ENCODE peak calls at places on chromosomes 1 and 21, in six cellular contexts. A, Q, C, H, V and S are unnamed samples.

GRCh38 chr1:170891872-170892271 is 43.5 kb upstream of the MROH9 start:
- DNase-seq in A (no peak), Q (no peak), C (no peak), H (no peak), V (no peak), S (no peak)

GRCh38 chr1:39183503-39184353 is 20.8 kb upstream of the MACF1 start:
- DNase-seq in A (peak; percentile 61), Q (peak; percentile 62), C (no peak), H (no peak), V (peak; percentile 89), S (peak; percentile 85)

GRCh38 chr1:23924601-23925000 is 11.4 kb upstream of the CNR2 start:
- DNase-seq in A (no peak), Q (no peak), C (no peak), H (no peak), V (no peak), S (no peak)

GRCh38 chr1:38433097-38433722 is 386.6 kb upstream of the POU3F1 start:
- DNase-seq in A (no peak), Q (no peak), C (no peak), H (no peak), V (no peak), S (peak; percentile 73)

GRCh38 chr1:155932487-155932886 is 1.7 kb downstream of the KHDC4 start:
- DNase-seq in A (no peak), Q (no peak), C (no peak), H (no peak), V (no peak), S (no peak)

GRCh38 chr1:2502661-2503553 is 23.5 kb downstream of the PANK4 start:
- DNase-seq in A (no peak), Q (no peak), C (no peak), H (no peak), V (no peak), S (no peak)

GRCh38 chr1:90614872-90615271 is 102.2 kb downstream of the BARHL2 start:
- DNase-seq in A (no peak), Q (no peak), C (no peak), H (no peak), V (no peak), S (no peak)

GRCh38 chr1:119115301-119115700 is 25.2 kb downstream of the WARS2 start:
- DNase-seq in A (no peak), Q (no peak), C (no peak), H (no peak), V (no peak), S (no peak)

GRCh38 chr1:166017395-166017794 is 149.4 kb downstream of the FAM78B start:
- DNase-seq in A (no peak), Q (no peak), C (no peak), H (no peak), V (no peak), S (peak; percentile 80)

GRCh38 chr1:212916395-212917133 is 33.8 kb upstream of the VASH2 start:
- DNase-seq in A (peak; percentile 30), Q (peak; percentile 66), C (no peak), H (peak; percentile 42), V (peak; percentile 30), S (peak; percentile 89)

GRCh38 chr1:44031051-44031899 is at the start of gene SLC6A9:
- DNase-seq in A (peak; percentile 69), Q (peak; percentile 63), C (peak; percentile 71), H (peak; percentile 41), V (peak; percentile 78), S (peak; percentile 88)

GRCh38 chr1:64881281-64881680 is 85.1 kb downstream of the JAK1 start:
- DNase-seq in A (no peak), Q (no peak), C (no peak), H (no peak), V (no peak), S (no peak)

GRCh38 chr1:21680918-21681317 is 11.8 kb upstream of the RAP1GAP start:
- DNase-seq in A (no peak), Q (no peak), C (no peak), H (no peak), V (no peak), S (no peak)

GRCh38 chr1:78483903-78484302 is 6.9 kb upstream of the PTGFR start:
- DNase-seq in A (no peak), Q (no peak), C (no peak), H (no peak), V (no peak), S (peak; percentile 76)

GRCh38 chr1:53172751-53173498 is 23.7 kb upstream of the CPT2 start:
- DNase-seq in A (no peak), Q (no peak), C (no peak), H (no peak), V (no peak), S (no peak)

GRCh38 chr1:46411601-46412341 is 17.7 kb downstream of the FAAH start:
- DNase-seq in A (no peak), Q (no peak), C (no peak), H (no peak), V (no peak), S (peak; percentile 95)

GRCh38 chr1:2044510-2045319 is 5.5 kb upstream of the PRKCZ start:
- DNase-seq in A (peak; percentile 79), Q (peak; percentile 57), C (peak; percentile 65), H (peak; percentile 79), V (peak; percentile 86), S (peak; percentile 92)

GRCh38 chr1:106978477-106979322 is 77.8 kb upstream of the PRMT6 start:
- DNase-seq in A (no peak), Q (no peak), C (no peak), H (no peak), V (no peak), S (no peak)

GRCh38 chr1:33296082-33296458 is 24.8 kb downstream of the A3GALT2 start:
- DNase-seq in A (no peak), Q (peak; percentile 38), C (no peak), H (no peak), V (no peak), S (no peak)

GRCh38 chr21:20639026-20639425 is 359.2 kb upstream of the NCAM2 start:
- DNase-seq in A (no peak), Q (no peak), C (no peak), H (no peak), V (no peak), S (no peak)

DNA sequence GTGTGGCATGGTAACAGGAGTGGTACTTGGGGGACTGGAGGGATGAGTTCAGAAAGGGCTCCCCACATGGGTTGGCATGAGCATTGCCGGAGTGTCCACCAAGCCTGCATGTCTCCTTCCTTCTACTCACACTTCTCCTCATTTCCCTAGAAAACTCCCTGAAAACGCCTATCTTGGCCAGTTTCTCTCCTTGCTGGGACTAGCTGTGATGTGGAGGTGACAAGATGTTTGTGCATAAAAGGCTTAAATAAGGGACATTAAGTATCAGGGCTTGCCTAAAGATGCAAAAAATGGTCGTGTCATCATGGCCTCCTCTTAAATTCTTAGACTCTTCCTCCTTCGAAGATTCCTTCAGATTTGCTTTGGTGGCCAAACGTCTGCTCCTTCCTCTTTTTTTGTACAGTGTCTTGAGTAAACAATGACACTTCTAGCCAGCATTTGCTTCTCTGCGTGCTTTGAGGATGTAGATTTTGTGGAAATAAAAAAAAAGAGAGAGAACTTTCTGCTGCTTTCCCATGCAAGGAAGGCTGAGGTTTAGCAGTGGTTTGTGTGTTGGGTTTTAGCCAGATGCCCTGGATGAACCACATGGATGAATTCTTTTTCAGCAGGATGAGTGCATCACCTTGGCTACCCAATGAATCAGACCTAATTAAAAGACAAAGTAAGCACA is 239.1 kb upstream of the IRF2BP2 start:
- DNase-seq in A (no peak), Q (no peak), C (no peak), H (no peak), V (no peak), S (peak; percentile 44)
- TF ChIP-seq CTCF in A (no peak), Q (no peak), C (no peak), H (no peak), V (no peak), S (peak; percentile 39)

GRCh38 chr1:206918076-206918475 is 3.7 kb downstream of the FCMR start:
- DNase-seq in A (no peak), Q (no peak), C (no peak), H (no peak), V (no peak), S (no peak)

GRCh38 chr1:206914138-206914537 is 7.6 kb downstream of the FCMR start:
- DNase-seq in A (no peak), Q (no peak), C (no peak), H (no peak), V (no peak), S (no peak)

GRCh38 chr1:206912445-206913095 is 9.2 kb downstream of the FCMR start:
- DNase-seq in A (peak; percentile 75), Q (peak; percentile 60), C (peak; percentile 72), H (no peak), V (peak; percentile 90), S (peak; percentile 86)

GRCh38 chr1:206915085-206915735 is 6.5 kb downstream of the FCMR start:
- DNase-seq in A (no peak), Q (no peak), C (no peak), H (no peak), V (no peak), S (no peak)

GRCh38 chr1:206916000-206916709 is 5.6 kb downstream of the FCMR start:
- DNase-seq in A (no peak), Q (no peak), C (no peak), H (no peak), V (no peak), S (no peak)
- H3K4me1 ChIP-seq in A (peaks cover 11% of the 10 kb centered on the region), Q (peaks cover 5% of the 10 kb centered on the region), C (no peaks in the 10 kb centered on the region), H (no peaks in the 10 kb centered on the region), V (no peaks in the 10 kb centered on the region), S (no peaks in the 10 kb centered on the region)

DNA sequence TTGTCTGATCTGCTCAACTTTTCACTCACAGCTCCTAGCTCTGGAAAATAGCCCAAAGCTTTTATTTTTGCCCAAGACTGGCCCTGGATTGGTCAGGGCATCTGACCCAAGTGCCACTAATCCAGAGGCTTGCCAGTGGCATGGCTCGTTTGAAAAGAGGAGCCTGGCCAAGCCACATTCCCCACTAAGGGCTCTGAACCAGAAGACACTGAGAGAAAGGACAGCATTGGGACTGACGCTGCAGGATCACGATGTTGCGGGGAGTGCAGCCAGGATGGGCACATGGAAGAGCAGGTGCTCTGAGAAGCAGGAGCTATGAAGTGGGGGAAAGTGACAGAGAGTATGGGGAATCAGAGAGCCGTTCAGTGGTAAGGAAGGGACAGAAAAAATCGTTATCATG is 44.9 kb upstream of the TSPAN2 start:
- DNase-seq in A (no peak), Q (no peak), C (no peak), H (no peak), V (no peak), S (no peak)
- H3K4me3 ChIP-seq in A (no peak overlapping the region), Q (no peak overlapping the region), C (no peak overlapping the region), H (no peak overlapping the region), V (no peak overlapping the region), S (no peak overlapping the region)

GRCh38 chr1:190377294-190377693 is 100.4 kb downstream of the BRINP3 start:
- DNase-seq in A (no peak), Q (no peak), C (no peak), H (no peak), V (no peak), S (no peak)

GRCh38 chr1:190376067-190376466 is 101.6 kb downstream of the BRINP3 start:
- DNase-seq in A (no peak), Q (no peak), C (no peak), H (no peak), V (no peak), S (no peak)

DNA sequence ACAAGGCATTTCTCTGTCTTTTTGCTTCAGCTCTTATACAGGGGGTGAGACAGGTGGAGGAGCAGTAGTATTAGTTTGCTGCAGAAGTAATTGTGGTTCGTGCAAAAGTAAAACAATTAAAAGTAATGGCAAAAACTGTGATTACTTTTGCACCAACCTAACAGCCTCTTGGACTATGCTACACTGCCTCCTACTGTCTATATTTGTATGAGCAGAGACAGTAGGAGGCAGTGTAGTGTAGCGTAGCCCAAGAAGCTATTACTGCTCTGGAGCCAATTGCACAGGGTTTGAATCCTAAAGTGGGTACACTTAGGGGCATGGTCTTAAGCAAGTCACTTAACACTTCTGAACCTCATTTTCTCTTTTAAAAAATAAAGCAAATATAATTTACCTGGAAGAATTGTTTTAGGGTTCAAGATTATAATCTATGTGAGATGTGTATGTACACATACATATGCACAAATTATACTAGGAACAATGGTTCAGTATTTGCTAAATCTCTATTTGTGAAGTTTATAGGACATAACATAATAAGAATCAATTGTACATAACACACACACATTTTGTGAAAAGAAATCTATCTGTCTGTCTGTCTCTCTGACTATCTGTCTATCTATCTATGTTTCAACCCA is 103.8 kb downstream of the BRINP3 start:
- DNase-seq in A (no peak), Q (no peak), C (no peak), H (no peak), V (peak; percentile 37), S (peak; percentile 45)
- TF ChIP-seq CTCF in A (peak; percentile 33), Q (no peak), C (no peak), H (no peak), V (peak; percentile 54), S (peak; percentile 89)